ENCODE peak calls at places on chromosomes 4 and X, in eight cellular contexts. E is fibroblast of lung, Q is Peyer's patch, Y is neural progenitor cell, X is heart right ventricle, T is SK-N-SH, M is substantia nigra, G is esophagus squamous epithelium. H is an unnamed sample.

GRCh38 chr4:151484396-151485102 is 75.6 kb downstream of the FHIP1A start:
- DNase-seq in E (peak), Q (no peak), Y (peak), X (no peak), T (no peak), M (no peak), G (no peak), H (no peak)

GRCh38 chrX:152905081-152905420 is 7.2 kb downstream of the ZNF185 start:
- DNase-seq in E (no peak), Q (no peak), Y (no peak), X (no peak), T (no peak), M (no peak), G (no peak), H (no peak)

GRCh38 chr4:73800206-73800605 is 36.3 kb upstream of the CXCL6 start:
- DNase-seq in E (no peak), Q (no peak), Y (no peak), X (no peak), T (no peak), M (no peak), G (no peak), H (no peak)

GRCh38 chr4:37528161-37528560 is 158.0 kb downstream of the RELL1 start:
- DNase-seq in E (no peak), Q (no peak), Y (no peak), X (no peak), T (no peak), M (no peak), G (no peak), H (peak)

GRCh38 chr4:147096667-147097604 is 151.3 kb upstream of the TTC29 start:
- DNase-seq in E (peak), Q (no peak), Y (peak), X (no peak), T (peak), M (no peak), G (no peak), H (no peak)

GRCh38 chr4:78613522-78614311 is 62.1 kb downstream of the ANXA3 start:
- DNase-seq in E (no peak), Q (no peak), Y (no peak), X (no peak), T (no peak), M (no peak), G (no peak), H (no peak)

GRCh38 chr4:88919056-88919455 is 137.9 kb downstream of the FAM13A start:
- DNase-seq in E (no peak), Q (no peak), Y (no peak), X (no peak), T (no peak), M (no peak), G (no peak), H (no peak)

GRCh38 chr4:81845273-81845672 is 373.6 kb upstream of the RASGEF1B start:
- DNase-seq in E (no peak), Q (no peak), Y (no peak), X (no peak), T (no peak), M (no peak), G (no peak), H (no peak)

GRCh38 chrX:51860679-51861078 is 32.7 kb upstream of the MAGED1 start:
- DNase-seq in E (peak), Q (no peak), Y (peak), X (peak), T (peak), M (no peak), G (no peak), H (no peak)

GRCh38 chrX:10900585-10901289 is 210.4 kb upstream of the HCCS start:
- DNase-seq in E (peak), Q (no peak), Y (no peak), X (no peak), T (no peak), M (no peak), G (no peak), H (no peak)

GRCh38 chrX:18676470-18676869 is 4.6 kb upstream of the RS1 start:
- DNase-seq in E (no peak), Q (no peak), Y (peak), X (no peak), T (peak), M (no peak), G (no peak), H (no peak)

GRCh38 chrX:132631579-132632232 is 142.9 kb upstream of the MBNL3 start:
- DNase-seq in E (peak), Q (no peak), Y (peak), X (no peak), T (peak), M (no peak), G (no peak), H (no peak)

GRCh38 chrX:101906136-101906796 is 25.6 kb downstream of the ZMAT1 start:
- DNase-seq in E (no peak), Q (no peak), Y (no peak), X (no peak), T (no peak), M (no peak), G (no peak), H (peak)

GRCh38 chr4:112910109-112910736 is 139.2 kb upstream of the ANK2 start:
- DNase-seq in E (peak), Q (no peak), Y (peak), X (peak), T (peak), M (no peak), G (no peak), H (no peak)

GRCh38 chrX:71514367-71515038 is 18.4 kb upstream of the OGT start:
- DNase-seq in E (no peak), Q (no peak), Y (no peak), X (no peak), T (no peak), M (no peak), G (no peak), H (no peak)

GRCh38 chr4:137514401-137515116 is 17.7 kb downstream of the PCDH18 start:
- DNase-seq in E (no peak), Q (no peak), Y (no peak), X (no peak), T (no peak), M (no peak), G (no peak), H (no peak)

GRCh38 chr4:82372502-82372873 is 1.3 kb downstream of the HNRNPD start:
- DNase-seq in E (peak), Q (peak), Y (peak), X (peak), T (peak), M (peak), G (no peak), H (peak)

GRCh38 chrX:11672213-11672612 is 6.5 kb upstream of the ARHGAP6 start:
- DNase-seq in E (no peak), Q (no peak), Y (no peak), X (no peak), T (no peak), M (no peak), G (no peak), H (no peak)

GRCh38 chrX:151151668-151152267 is 24.6 kb upstream of the GPR50 start:
- DNase-seq in E (peak), Q (no peak), Y (peak), X (peak), T (peak), M (no peak), G (no peak), H (no peak)

GRCh38 chr4:173318648-173319211 is 15.4 kb downstream of the HMGB2 start:
- DNase-seq in E (peak), Q (no peak), Y (no peak), X (no peak), T (peak), M (no peak), G (no peak), H (no peak)

GRCh38 chr4:11614426-11614825 is 185.7 kb upstream of the HS3ST1 start:
- DNase-seq in E (no peak), Q (no peak), Y (no peak), X (no peak), T (no peak), M (no peak), G (no peak), H (no peak)

GRCh38 chr4:73021634-73022033 is 47.9 kb downstream of the COX18 start:
- DNase-seq in E (peak), Q (no peak), Y (peak), X (no peak), T (peak), M (no peak), G (no peak), H (no peak)

GRCh38 chr4:182746876-182747275 is 170.3 kb downstream of the DCTD start:
- DNase-seq in E (no peak), Q (no peak), Y (no peak), X (no peak), T (no peak), M (no peak), G (no peak), H (no peak)

GRCh38 chrX:23333842-23334535 is 660 bp upstream of the PTCHD1 start:
- DNase-seq in E (no peak), Q (no peak), Y (peak), X (no peak), T (peak), M (no peak), G (no peak), H (no peak)

GRCh38 chr4:97590266-97590665 is 553.0 kb downstream of the STPG2 start:
- DNase-seq in E (no peak), Q (no peak), Y (no peak), X (no peak), T (no peak), M (no peak), G (no peak), H (no peak)

GRCh38 chr4:68074397-68074796 is 55.3 kb downstream of the TMPRSS11F start:
- DNase-seq in E (no peak), Q (no peak), Y (no peak), X (no peak), T (no peak), M (no peak), G (no peak), H (no peak)

GRCh38 chr4:77699731-77700210 is 94.2 kb downstream of the CXCL13 start:
- DNase-seq in E (peak), Q (no peak), Y (peak), X (no peak), T (peak), M (no peak), G (no peak), H (no peak)

GRCh38 chr4:16627999-16628398 is 270.4 kb downstream of the LDB2 start:
- DNase-seq in E (peak), Q (no peak), Y (no peak), X (no peak), T (no peak), M (no peak), G (no peak), H (no peak)

GRCh38 chr4:16626945-16627344 is 271.5 kb downstream of the LDB2 start:
- DNase-seq in E (peak), Q (no peak), Y (no peak), X (peak), T (no peak), M (no peak), G (no peak), H (no peak)
- H3K27ac ChIP-seq in E (peak), Q (no peak), Y (no peak), X (no peak), T (peak), M (no peak), G (peak), H (no peak)

GRCh38 chr4:185654965-185655554 is 119.8 kb upstream of the PDLIM3 start:
- DNase-seq in E (no peak), Q (no peak), Y (no peak), X (no peak), T (no peak), M (no peak), G (no peak), H (no peak)
- H3K27ac ChIP-seq in E (no peak), Q (no peak), Y (no peak), X (peak), T (no peak), M (no peak), G (peak), H (peak)

GRCh38 chrX:49992809-49993208 is 70.4 kb downstream of the CLCN5 start:
- DNase-seq in E (no peak), Q (no peak), Y (no peak), X (peak), T (no peak), M (no peak), G (no peak), H (no peak)

GRCh38 chrX:49999048-49999447 is 76.7 kb downstream of the CLCN5 start:
- DNase-seq in E (no peak), Q (no peak), Y (no peak), X (no peak), T (no peak), M (no peak), G (no peak), H (no peak)

GRCh38 chrX:49995021-49995731 is 72.8 kb downstream of the CLCN5 start:
- DNase-seq in E (peak), Q (no peak), Y (no peak), X (no peak), T (no peak), M (no peak), G (no peak), H (no peak)

GRCh38 chrX:49993661-49994060 is 71.3 kb downstream of the CLCN5 start:
- DNase-seq in E (no peak), Q (no peak), Y (no peak), X (no peak), T (no peak), M (no peak), G (no peak), H (no peak)

GRCh38 chrX:49995795-49996455 is 73.5 kb downstream of the CLCN5 start:
- DNase-seq in E (no peak), Q (no peak), Y (no peak), X (no peak), T (no peak), M (no peak), G (no peak), H (no peak)
- H3K27ac ChIP-seq in E (no peak), Q (no peak), Y (no peak), X (no peak), T (no peak), M (no peak), G (no peak), H (no peak)

GRCh38 chrX:108123591-108124366 is 32.2 kb downstream of the ATG4A start:
- DNase-seq in E (no peak), Q (no peak), Y (no peak), X (peak), T (no peak), M (no peak), G (no peak), H (no peak)
- H3K27ac ChIP-seq in E (no peak), Q (no peak), Y (no peak), X (peak), T (no peak), M (no peak), G (no peak), H (no peak)

GRCh38 chr4:176790398-176790797 is 2.3 kb downstream of the VEGFC start:
- DNase-seq in E (no peak), Q (no peak), Y (no peak), X (no peak), T (no peak), M (no peak), G (no peak), H (no peak)
- H3K27ac ChIP-seq in E (peak), Q (no peak), Y (no peak), X (peak), T (peak), M (no peak), G (no peak), H (no peak)

GRCh38 chr4:30716671-30717207 is 3.4 kb upstream of the PCDH7 start:
- DNase-seq in E (peak), Q (no peak), Y (no peak), X (no peak), T (no peak), M (no peak), G (no peak), H (no peak)
- H3K27ac ChIP-seq in E (no peak), Q (peak), Y (no peak), X (peak), T (no peak), M (no peak), G (peak), H (no peak)

GRCh38 chr4:86011117-86011516 is 348.7 kb downstream of the MAPK10 start:
- DNase-seq in E (peak), Q (no peak), Y (no peak), X (peak), T (no peak), M (no peak), G (no peak), H (no peak)
- H3K27ac ChIP-seq in E (no peak), Q (no peak), Y (no peak), X (no peak), T (no peak), M (no peak), G (no peak), H (no peak)

DNA sequence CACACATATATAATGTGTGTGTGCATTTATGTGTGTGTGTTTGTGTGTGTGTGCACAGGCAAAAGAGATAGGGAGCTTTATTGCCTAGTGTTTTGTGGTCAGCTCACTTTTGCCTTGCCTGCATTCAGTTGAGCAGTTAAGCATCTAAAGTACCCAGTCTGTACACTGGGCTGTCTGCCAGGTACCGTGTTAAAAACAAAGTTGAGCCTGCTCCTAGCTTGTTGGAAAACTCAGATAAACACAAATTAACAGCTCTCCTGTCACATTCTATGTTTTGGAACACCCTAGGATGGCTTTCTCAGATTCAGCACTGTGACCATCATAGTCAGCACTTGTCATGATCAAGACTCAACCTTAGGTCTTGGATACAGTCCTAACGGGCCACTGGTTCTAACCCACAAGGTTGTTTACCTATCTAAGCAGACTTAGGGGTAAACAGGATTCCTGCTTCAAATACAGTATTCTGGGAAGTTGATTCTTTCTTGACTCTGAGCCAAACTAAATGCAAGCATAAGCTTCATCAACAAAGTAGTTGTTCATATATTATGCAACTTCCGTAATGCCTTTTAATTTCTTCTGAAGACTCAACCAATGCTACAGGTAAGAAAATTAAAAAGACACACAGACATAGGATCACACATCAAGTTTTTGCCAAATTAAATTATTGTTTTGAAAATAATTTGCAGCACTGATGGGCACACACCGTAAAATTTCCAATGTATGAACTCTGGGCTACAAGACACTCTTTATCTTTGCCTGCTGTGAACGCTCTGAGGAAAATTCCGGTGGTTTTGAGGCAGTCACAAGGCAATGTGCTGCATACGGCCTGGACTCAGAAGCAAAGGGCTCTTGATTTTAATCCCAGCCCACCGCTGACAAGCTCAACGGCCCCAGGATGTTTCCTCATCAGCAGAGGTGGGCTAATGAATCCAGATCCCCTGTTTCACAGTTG is 11.3 kb upstream of the CD99 start:
- DNase-seq in E (peak), Q (no peak), Y (no peak), X (no peak), T (no peak), M (no peak), G (no peak), H (no peak)
- H3K27ac ChIP-seq in E (no peak), Q (no peak), Y (no peak), X (no peak), T (no peak), M (no peak), G (no peak), H (no peak)

H was measured in right lobe of liver.